ENCODE peak calls at places on chromosomes 2 and 18, in four cellular contexts. Q is fibroblast of mammary gland, T is psoas muscle, L is neural progenitor cell. W is an unnamed sample.

GRCh38 chr2:240435955-240436625 is 627 bp downstream of the GPC1 start:
- DNase-seq in L (peak), Q (no peak), T (peak), W (no peak)

GRCh38 chr2:28583899-28584553 is 88.2 kb downstream of the PLB1 start:
- DNase-seq in Q (peak), L (no peak), T (peak), W (no peak)

GRCh38 chr2:64143154-64144056 is 815 bp downstream of the PELI1 start:
- DNase-seq in L (peak), T (peak), Q (peak), W (peak)

GRCh38 chr18:59842947-59843346 is 56.8 kb upstream of the PMAIP1 start:
- DNase-seq in L (no peak), T (no peak), Q (no peak), W (no peak)

GRCh38 chr2:134194519-134194918 is 59.4 kb upstream of the MGAT5 start:
- DNase-seq in T (no peak), L (no peak), Q (no peak), W (no peak)

GRCh38 chr2:239940861-239941570 is 84.1 kb downstream of the NDUFA10 start:
- DNase-seq in T (no peak), Q (no peak), L (no peak), W (no peak)

GRCh38 chr2:1675633-1676032 is 68.7 kb downstream of the PXDN start:
- DNase-seq in T (peak), Q (peak), L (peak), W (no peak)

GRCh38 chr2:150878347-150878746 is 383.3 kb downstream of the RBM43 start:
- DNase-seq in Q (peak), T (no peak), L (no peak), W (no peak)

GRCh38 chr2:152573168-152573567 is 144.1 kb downstream of the PRPF40A start:
- DNase-seq in L (no peak), T (no peak), Q (peak), W (peak)

DNA sequence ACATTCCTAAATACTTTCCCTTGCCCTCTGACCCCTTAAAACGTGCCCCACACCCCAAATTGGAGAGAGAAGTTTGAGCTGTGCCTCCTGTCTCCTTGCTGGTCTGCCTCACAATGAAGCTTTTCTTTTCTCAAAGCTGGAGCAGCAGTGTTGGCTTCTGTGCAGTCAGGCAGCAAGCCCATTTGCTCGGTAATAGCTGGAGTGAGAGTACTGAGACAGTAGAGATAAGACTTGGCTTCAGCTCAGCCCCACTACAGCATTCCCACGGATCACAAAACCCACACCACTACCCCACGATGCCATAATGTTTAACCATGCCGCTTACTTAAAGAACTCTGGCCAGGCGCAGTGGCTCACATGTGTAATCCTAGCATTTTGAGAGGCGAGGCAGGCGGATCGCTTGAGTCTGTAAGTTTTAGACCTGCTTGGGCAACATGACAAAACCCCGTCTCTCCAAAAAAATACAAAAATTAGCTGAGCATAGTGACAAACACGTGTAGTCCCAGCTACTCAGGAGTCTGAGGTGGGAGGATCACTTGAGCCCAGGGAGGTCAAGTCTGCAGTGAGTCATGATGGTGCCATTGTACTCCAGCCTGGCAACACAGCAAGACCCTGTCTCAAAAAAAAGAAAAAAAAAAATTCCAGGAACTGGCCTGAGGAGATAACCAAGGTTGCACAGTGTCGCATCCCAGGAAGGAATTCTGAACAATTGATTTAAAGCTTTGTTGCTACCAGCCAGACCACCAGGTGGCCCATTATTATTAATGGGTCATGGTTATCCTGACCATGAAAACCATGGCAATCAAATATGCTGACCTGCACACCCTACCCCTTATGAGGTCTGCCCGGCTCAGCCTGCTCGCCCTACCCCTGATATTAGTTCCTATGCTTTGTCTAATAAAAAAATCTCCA is 73.3 kb downstream of the NCAPH start:
- DNase-seq in L (peak), Q (peak), T (no peak), W (no peak)
- TF ChIP-seq CTCF in L (no peak), Q (peak), T (no peak), W (peak)

DNA sequence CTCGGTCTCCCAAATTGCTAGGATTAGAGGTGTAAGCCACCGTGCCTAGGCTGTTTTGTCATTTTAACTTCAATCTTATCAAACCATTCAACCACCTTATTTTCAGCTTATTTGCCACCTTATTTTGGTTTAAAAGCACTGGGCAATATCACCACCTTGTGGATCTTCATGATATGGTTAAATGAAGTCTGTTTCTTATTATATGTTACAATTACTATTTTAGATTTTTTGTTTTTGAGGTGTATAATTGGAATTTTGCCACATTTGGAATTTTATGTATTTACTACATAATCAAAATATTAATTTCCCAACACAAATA is 43.8 kb upstream of the SCN9A start:
- DNase-seq in L (peak), Q (peak), T (no peak), W (no peak)
- TF ChIP-seq CTCF in L (peak), Q (peak), T (no peak), W (peak)

DNA sequence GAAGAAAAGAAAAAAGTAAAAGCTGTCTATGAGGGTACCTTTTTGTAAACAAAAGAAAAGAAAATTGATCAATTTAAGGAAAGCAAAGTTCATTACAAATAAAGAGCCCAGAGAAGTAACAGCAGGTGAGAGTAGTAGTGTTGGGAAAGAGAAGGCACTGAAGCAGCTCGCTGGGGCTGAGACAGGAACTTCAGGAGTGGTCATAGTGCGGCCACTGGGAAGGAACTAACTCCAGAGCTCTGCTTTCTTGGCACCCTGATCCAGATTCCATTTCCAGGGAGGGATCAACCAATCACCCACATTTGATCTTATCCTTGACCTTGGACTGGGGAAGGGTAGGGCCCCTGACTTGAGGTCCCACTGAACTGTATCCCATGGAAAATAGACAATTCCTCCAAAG is 617.6 kb downstream of the CPS1 start:
- DNase-seq in Q (no peak), L (no peak), T (no peak), W (no peak)
- TF ChIP-seq CTCF in Q (no peak), L (no peak), T (no peak), W (no peak)

GRCh38 chr2:23504591-23504990 is 119.6 kb downstream of the KLHL29 start:
- DNase-seq in L (no peak), Q (no peak), T (no peak), W (no peak)

GRCh38 chr2:23505984-23506380 is 121.0 kb downstream of the KLHL29 start:
- DNase-seq in L (no peak), T (no peak), Q (peak), W (no peak)

GRCh38 chr2:23506460-23507266 is 121.7 kb downstream of the KLHL29 start:
- DNase-seq in Q (no peak), L (no peak), T (no peak), W (no peak)

GRCh38 chr2:23503682-23504081 is 118.7 kb downstream of the KLHL29 start:
- DNase-seq in Q (no peak), T (no peak), L (no peak), W (no peak)

DNA sequence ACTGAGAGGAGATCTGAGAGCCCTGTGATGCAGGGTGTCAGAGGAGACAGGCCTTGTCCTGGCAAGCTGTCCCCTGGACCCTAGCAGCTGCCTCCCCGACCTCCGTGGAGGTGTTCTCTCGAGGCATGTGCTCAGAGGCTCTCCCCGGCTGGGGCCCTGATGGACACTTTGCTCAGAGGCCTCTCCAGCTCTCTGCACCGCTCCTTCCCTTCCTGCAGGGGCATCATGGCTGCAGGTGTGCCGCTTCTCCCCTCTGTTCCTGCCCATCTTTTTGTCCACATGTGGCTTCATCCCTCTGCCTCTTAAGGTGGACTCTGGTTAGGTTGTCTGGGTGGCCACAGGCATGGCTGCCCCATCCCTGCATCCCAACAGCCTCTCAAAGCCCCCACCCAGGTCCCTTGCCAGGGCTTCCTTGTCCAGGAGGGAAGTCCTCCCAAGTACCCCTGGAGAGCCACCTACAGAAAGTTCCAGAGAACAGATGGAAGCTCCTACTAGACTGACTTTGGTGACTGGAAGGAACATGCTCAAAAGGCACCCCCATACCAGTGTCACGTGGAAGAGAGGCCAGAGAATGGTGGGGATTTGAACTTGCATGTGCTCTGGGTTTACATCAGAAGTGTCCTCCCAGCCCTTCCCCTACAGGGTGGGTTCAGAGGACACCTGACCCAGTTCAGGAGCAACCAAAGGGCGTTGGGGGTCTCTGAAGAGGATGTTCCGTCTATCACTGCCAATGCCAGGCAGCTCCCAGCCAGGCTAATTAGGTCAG is 120.4 kb downstream of the KLHL29 start:
- DNase-seq in T (no peak), Q (no peak), L (no peak), W (no peak)
- TF ChIP-seq CTCF in T (no peak), Q (peak), L (peak), W (no peak)

DNA sequence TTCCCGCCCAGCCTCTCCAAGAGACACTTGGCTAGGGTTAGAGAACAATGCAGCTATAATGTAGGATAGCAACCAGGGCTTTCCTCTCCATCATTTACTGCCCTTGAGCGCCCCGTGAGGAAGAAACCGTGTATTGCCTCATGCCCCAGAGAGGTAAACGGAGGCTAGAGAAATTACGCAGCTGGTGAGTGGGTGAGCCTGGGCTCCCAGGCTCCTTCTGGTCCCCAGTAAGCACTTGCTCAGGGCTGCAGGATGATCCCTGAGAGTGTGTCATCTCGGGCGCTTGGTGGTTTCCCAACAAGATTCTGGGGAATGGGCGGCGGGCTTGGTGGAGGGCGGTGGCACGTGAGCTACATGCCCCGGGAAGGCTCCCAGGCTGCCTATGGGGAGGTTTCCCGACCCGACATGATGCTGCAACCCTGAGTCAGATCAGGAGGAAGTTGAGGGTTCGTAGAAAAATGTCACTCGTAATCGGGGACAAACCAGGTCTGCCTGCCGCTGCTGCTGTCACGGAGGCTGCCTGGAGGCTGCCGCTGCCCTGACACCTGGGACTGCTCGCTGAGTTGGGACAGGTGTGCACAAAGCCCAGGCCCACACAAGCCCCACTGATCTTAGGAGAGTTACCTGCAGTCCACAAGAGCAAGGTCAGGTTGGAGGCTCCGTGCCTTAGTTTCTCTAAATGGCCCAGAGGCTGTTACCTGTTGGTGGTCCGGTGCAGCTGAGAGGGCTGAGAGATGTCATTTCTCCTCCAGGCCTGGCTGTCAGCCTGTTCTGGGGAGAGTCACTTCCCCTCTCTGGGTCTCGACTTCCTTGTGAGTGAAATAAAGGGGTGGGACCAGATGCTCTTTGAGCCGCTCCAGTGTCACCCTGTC is at the start of gene GPR55:
- DNase-seq in T (no peak), L (peak), Q (no peak), W (peak)
- TF ChIP-seq CTCF in T (no peak), L (peak), Q (no peak), W (peak)

W was measured in GM10248.